ENCODE peak calls at places on chromosome 12, in six cellular contexts. D is fibroblast of mammary gland; M is adrenal gland; K is HCT116; H is activated CD8-positive, alpha-beta memory T cell treated with anti-CD3 and anti-CD28 coated beads, Interleukin-2, amount 50 U/mL, for 48 hours; C is cardiac muscle cell. P is an unnamed sample.

GRCh38 chr12:96457191-96457930 is 32.0 kb upstream of the CFAP54 start:
- DNase-seq in D (no peak), M (no peak), K (peak), H (no peak), C (no peak), P (no peak)

GRCh38 chr12:3998968-3999792 is 126.0 kb upstream of the PARP11 start:
- DNase-seq in D (no peak), M (no peak), K (no peak), H (no peak), C (no peak), P (no peak)

GRCh38 chr12:80622271-80622670 is 85.2 kb upstream of the MYF6 start:
- DNase-seq in D (peak), M (no peak), K (no peak), H (no peak), C (no peak), P (no peak)

GRCh38 chr12:113954547-113954946 is 11.6 kb downstream of the RBM19 start:
- DNase-seq in D (no peak), M (no peak), K (no peak), H (no peak), C (no peak), P (no peak)

GRCh38 chr12:65620026-65620425 is 204.3 kb upstream of the HMGA2 start:
- DNase-seq in D (no peak), M (no peak), K (no peak), H (no peak), C (no peak), P (no peak)

GRCh38 chr12:19200261-19200660 is 70.7 kb downstream of the PLEKHA5 start:
- DNase-seq in D (peak), M (no peak), K (no peak), H (no peak), C (no peak), P (no peak)

GRCh38 chr12:42143401-42144173 is 1.1 kb downstream of the GXYLT1 start:
- DNase-seq in D (peak), M (no peak), K (no peak), H (no peak), C (peak), P (peak)

GRCh38 chr12:106736051-106736957 is 38.2 kb upstream of the RIC8B start:
- DNase-seq in D (no peak), M (no peak), K (no peak), H (no peak), C (no peak), P (no peak)

P was measured in retina.